ENCODE peak calls at places on chromosome 22, in four cellular contexts. Z is body of pancreas, K is naive B cell, R is ureter. O is an unnamed sample.

GRCh38 chr22:25485626-25486545 is 78.6 kb upstream of the GRK3 start:
- DNase-seq in K (no peak), R (no peak), Z (no peak), O (no peak)

GRCh38 chr22:18970180-18970947 is 34.3 kb upstream of the PRODH start:
- DNase-seq in Z (peak), R (no peak), K (no peak), O (no peak)

GRCh38 chr22:44975444-44976262 is 34.2 kb downstream of the PHF21B start:
- DNase-seq in Z (peak), K (peak), R (peak), O (peak)

GRCh38 chr22:19663286-19663815 is 51.0 kb upstream of the SEPTIN5 start:
- DNase-seq in K (no peak), Z (peak), R (peak), O (peak)

GRCh38 chr22:38564669-38565068 is 5.3 kb downstream of the DMC1 start:
- DNase-seq in K (no peak), Z (no peak), R (no peak), O (no peak)

GRCh38 chr22:46290843-46291785 is 5.6 kb upstream of the GTSE1 start:
- DNase-seq in Z (no peak), K (no peak), R (no peak), O (no peak)

GRCh38 chr22:32852346-32853251 is 51.1 kb downstream of the TIMP3 start:
- DNase-seq in K (no peak), R (peak), Z (no peak), O (no peak)

GRCh38 chr22:30396871-30397655 is at the start of gene SEC14L2:
- DNase-seq in K (peak), R (peak), Z (peak), O (no peak)

GRCh38 chr22:23163665-23164064 is 16.6 kb upstream of the BCR start:
- DNase-seq in Z (no peak), R (peak), K (no peak), O (no peak)

GRCh38 chr22:19646383-19646782 is 67.9 kb upstream of the SEPTIN5 start:
- DNase-seq in R (no peak), K (no peak), Z (no peak), O (no peak)

GRCh38 chr22:41976070-41976901 is 7.0 kb downstream of the SEPTIN3 start:
- DNase-seq in K (peak), Z (peak), R (no peak), O (no peak)

GRCh38 chr22:38071421-38072321 is 12.3 kb downstream of the SLC16A8 start:
- DNase-seq in Z (no peak), K (no peak), R (no peak), O (no peak)

GRCh38 chr22:25747245-25747944 is 5.4 kb downstream of the MYO18B start:
- DNase-seq in K (no peak), R (peak), Z (peak), O (no peak)

GRCh38 chr22:20115691-20116375 is at the start of gene RANBP1:
- DNase-seq in Z (no peak), K (no peak), R (no peak), O (no peak)

GRCh38 chr22:24156146-24156914 is 25.0 kb upstream of the SUSD2 start:
- DNase-seq in Z (peak), R (no peak), K (peak), O (no peak)

GRCh38 chr22:43476341-43476740 is 64.5 kb downstream of the MPPED1 start:
- DNase-seq in K (no peak), R (no peak), Z (no peak), O (no peak)

GRCh38 chr22:32352681-32353080 is 5.0 kb upstream of the RFPL3 start:
- DNase-seq in R (no peak), Z (no peak), K (no peak), O (no peak)

GRCh38 chr22:49936018-49936972 is 17.9 kb downstream of the CRELD2 start:
- DNase-seq in R (peak), Z (peak), K (peak), O (no peak)

GRCh38 chr22:23856721-23857605 is 712 bp upstream of the SLC2A11 start:
- DNase-seq in K (peak), Z (no peak), R (no peak), O (no peak)

GRCh38 chr22:47551438-47551788 is 789.0 kb downstream of the TBC1D22A start:
- DNase-seq in K (no peak), Z (no peak), R (no peak), O (peak)

GRCh38 chr22:31039393-31039792 is 41.7 kb upstream of the SMTN start:
- DNase-seq in Z (no peak), K (no peak), R (no peak), O (no peak)

GRCh38 chr22:43159484-43160178 is 8.3 kb downstream of the TSPO start:
- DNase-seq in Z (peak), K (no peak), R (no peak), O (no peak)